ENCODE peak calls at places on chromosomes 12 and 14, in six cellular contexts. One of them, this sample, is unnamed.

GRCh38 chr12:63844391-63845341 is at the start of gene SRGAP1:
- DNase-seq in IMR-90: peak; percentile 73
- DNase-seq in H1: no peak
- DNase-seq in trophoblast cell: peak; percentile 66
- DNase-seq in neuronal stem cell: peak; percentile 51
- DNase-seq in mesenchymal stem cell: peak; percentile 81
- DNase-seq in this sample: peak; percentile 65

GRCh38 chr12:130154276-130154675 is 8.0 kb upstream of the FZD10 start:
- DNase-seq in trophoblast cell: no peak
- DNase-seq in mesenchymal stem cell: no peak
- DNase-seq in H1: no peak
- DNase-seq in neuronal stem cell: no peak
- DNase-seq in IMR-90: no peak
- DNase-seq in this sample: no peak

GRCh38 chr14:105043656-105044055 is 21.6 kb downstream of the GPR132 start:
- DNase-seq in mesenchymal stem cell: no peak
- DNase-seq in H1: no peak
- DNase-seq in neuronal stem cell: no peak
- DNase-seq in IMR-90: no peak
- DNase-seq in trophoblast cell: no peak
- DNase-seq in this sample: no peak

GRCh38 chr14:22630066-22630465 is 14.1 kb downstream of the OR6J1 start:
- DNase-seq in IMR-90: no peak
- DNase-seq in neuronal stem cell: no peak
- DNase-seq in H1: no peak
- DNase-seq in trophoblast cell: no peak
- DNase-seq in mesenchymal stem cell: no peak
- DNase-seq in this sample: no peak

GRCh38 chr14:30620178-30620577 is 1.9 kb upstream of the SCFD1 start:
- DNase-seq in mesenchymal stem cell: peak; percentile 58
- DNase-seq in IMR-90: peak; percentile 73
- DNase-seq in trophoblast cell: peak; percentile 66
- DNase-seq in H1: no peak
- DNase-seq in neuronal stem cell: no peak
- DNase-seq in this sample: no peak

GRCh38 chr14:41362134-41362533 is 244.5 kb upstream of the LRFN5 start:
- DNase-seq in neuronal stem cell: no peak
- DNase-seq in H1: no peak
- DNase-seq in IMR-90: no peak
- DNase-seq in mesenchymal stem cell: peak; percentile 1
- DNase-seq in trophoblast cell: peak; percentile 5
- DNase-seq in this sample: peak; percentile 29

GRCh38 chr12:123621619-123622530 is 11.6 kb downstream of the EIF2B1 start:
- DNase-seq in trophoblast cell: no peak
- DNase-seq in H1: no peak
- DNase-seq in neuronal stem cell: no peak
- DNase-seq in mesenchymal stem cell: no peak
- DNase-seq in IMR-90: no peak
- DNase-seq in this sample: no peak

GRCh38 chr14:54650331-54651017 is 83.5 kb downstream of the SAMD4A start:
- DNase-seq in trophoblast cell: peak; percentile 51
- DNase-seq in neuronal stem cell: no peak
- DNase-seq in IMR-90: peak; percentile 80
- DNase-seq in H1: no peak
- DNase-seq in mesenchymal stem cell: peak; percentile 96
- DNase-seq in this sample: peak; percentile 85

GRCh38 chr14:69692542-69693053 is 74.3 kb upstream of the SRSF5 start:
- DNase-seq in IMR-90: no peak
- DNase-seq in trophoblast cell: no peak
- DNase-seq in H1: no peak
- DNase-seq in neuronal stem cell: no peak
- DNase-seq in mesenchymal stem cell: no peak
- DNase-seq in this sample: no peak

GRCh38 chr12:132474237-132474741 is 15.7 kb upstream of the FBRSL1 start:
- DNase-seq in mesenchymal stem cell: no peak
- DNase-seq in neuronal stem cell: no peak
- DNase-seq in H1: no peak
- DNase-seq in IMR-90: no peak
- DNase-seq in trophoblast cell: peak; percentile 23
- DNase-seq in this sample: no peak

GRCh38 chr14:89572566-89573398 is 155.7 kb upstream of the FOXN3 start:
- DNase-seq in H1: no peak
- DNase-seq in trophoblast cell: no peak
- DNase-seq in IMR-90: no peak
- DNase-seq in neuronal stem cell: no peak
- DNase-seq in mesenchymal stem cell: no peak
- DNase-seq in this sample: no peak

GRCh38 chr14:103141117-103141796 is 18.0 kb downstream of the TNFAIP2 start:
- DNase-seq in trophoblast cell: peak; percentile 78
- DNase-seq in neuronal stem cell: no peak
- DNase-seq in H1: peak; percentile 89
- DNase-seq in mesenchymal stem cell: no peak
- DNase-seq in IMR-90: peak; percentile 38
- DNase-seq in this sample: peak; percentile 87

GRCh38 chr12:132030367-132031038 is 80.8 kb downstream of the EP400 start:
- DNase-seq in trophoblast cell: peak; percentile 66
- DNase-seq in IMR-90: peak; percentile 61
- DNase-seq in H1: no peak
- DNase-seq in neuronal stem cell: no peak
- DNase-seq in mesenchymal stem cell: peak; percentile 70
- DNase-seq in this sample: no peak

GRCh38 chr12:110353211-110353965 is 50.1 kb downstream of the ANAPC7 start:
- DNase-seq in IMR-90: no peak
- DNase-seq in trophoblast cell: no peak
- DNase-seq in mesenchymal stem cell: no peak
- DNase-seq in H1: no peak
- DNase-seq in neuronal stem cell: no peak
- DNase-seq in this sample: no peak

GRCh38 chr12:13534645-13535398 is 338.3 kb downstream of the EMP1 start:
- DNase-seq in trophoblast cell: peak; percentile 61
- DNase-seq in H1: peak; percentile 99
- DNase-seq in neuronal stem cell: peak; percentile 90
- DNase-seq in IMR-90: peak; percentile 23
- DNase-seq in mesenchymal stem cell: peak; percentile 7
- DNase-seq in this sample: peak; percentile 88

GRCh38 chr14:104436047-104436531 is 143.5 kb upstream of the C14orf180 start:
- DNase-seq in mesenchymal stem cell: no peak
- DNase-seq in H1: peak; percentile 55
- DNase-seq in neuronal stem cell: no peak
- DNase-seq in IMR-90: no peak
- DNase-seq in trophoblast cell: no peak
- DNase-seq in this sample: peak; percentile 41

GRCh38 chr12:61536117-61536516 is 724.1 kb upstream of the USP15 start:
- DNase-seq in neuronal stem cell: no peak
- DNase-seq in IMR-90: no peak
- DNase-seq in trophoblast cell: no peak
- DNase-seq in H1: no peak
- DNase-seq in mesenchymal stem cell: no peak
- DNase-seq in this sample: no peak

GRCh38 chr14:22656945-22657711 is 13.0 kb upstream of the OR6J1 start:
- DNase-seq in mesenchymal stem cell: peak; percentile 21
- DNase-seq in neuronal stem cell: no peak
- DNase-seq in H1: no peak
- DNase-seq in trophoblast cell: no peak
- DNase-seq in IMR-90: peak; percentile 35
- DNase-seq in this sample: peak; percentile 50

GRCh38 chr12:71840226-71840847 is 778 bp downstream of the TBC1D15 start:
- DNase-seq in H1: no peak
- DNase-seq in IMR-90: peak; percentile 88
- DNase-seq in trophoblast cell: peak; percentile 88
- DNase-seq in mesenchymal stem cell: peak; percentile 95
- DNase-seq in neuronal stem cell: no peak
- DNase-seq in this sample: peak; percentile 48

GRCh38 chr12:32777159-32777558 is 21.5 kb upstream of the YARS2 start:
- DNase-seq in trophoblast cell: no peak
- DNase-seq in IMR-90: no peak
- DNase-seq in mesenchymal stem cell: no peak
- DNase-seq in H1: no peak
- DNase-seq in neuronal stem cell: no peak
- DNase-seq in this sample: peak; percentile 20

GRCh38 chr14:54606631-54607133 is 39.8 kb downstream of the SAMD4A start:
- DNase-seq in H1: no peak
- DNase-seq in IMR-90: peak; percentile 83
- DNase-seq in mesenchymal stem cell: peak; percentile 74
- DNase-seq in trophoblast cell: no peak
- DNase-seq in neuronal stem cell: no peak
- DNase-seq in this sample: no peak

GRCh38 chr12:113019045-113019444 is 37.5 kb upstream of the DTX1 start:
- DNase-seq in IMR-90: no peak
- DNase-seq in H1: no peak
- DNase-seq in trophoblast cell: peak; percentile 66
- DNase-seq in mesenchymal stem cell: no peak
- DNase-seq in neuronal stem cell: no peak
- DNase-seq in this sample: peak; percentile 6

GRCh38 chr12:116161588-116161987 is 115.9 kb downstream of the MED13L start:
- DNase-seq in IMR-90: peak; percentile 73
- DNase-seq in neuronal stem cell: no peak
- DNase-seq in H1: no peak
- DNase-seq in mesenchymal stem cell: no peak
- DNase-seq in trophoblast cell: no peak
- DNase-seq in this sample: peak; percentile 34

GRCh38 chr14:45426685-45427282 is 173.8 kb upstream of the MIS18BP1 start:
- DNase-seq in trophoblast cell: peak; percentile 68
- DNase-seq in IMR-90: peak; percentile 34
- DNase-seq in mesenchymal stem cell: peak; percentile 63
- DNase-seq in H1: no peak
- DNase-seq in neuronal stem cell: peak; percentile 39
- DNase-seq in this sample: peak; percentile 90

GRCh38 chr12:93127107-93127560 is 198.0 kb upstream of the EEA1 start:
- DNase-seq in IMR-90: no peak
- DNase-seq in H1: no peak
- DNase-seq in mesenchymal stem cell: no peak
- DNase-seq in neuronal stem cell: no peak
- DNase-seq in trophoblast cell: peak; percentile 87
- DNase-seq in this sample: no peak

GRCh38 chr12:54251667-54252284 is 28.1 kb downstream of the CBX5 start:
- DNase-seq in trophoblast cell: peak; percentile 81
- DNase-seq in neuronal stem cell: no peak
- DNase-seq in IMR-90: peak; percentile 60
- DNase-seq in H1: no peak
- DNase-seq in mesenchymal stem cell: peak; percentile 71
- DNase-seq in this sample: peak; percentile 63

GRCh38 chr12:94963649-94964048 is 39.8 kb downstream of the NDUFA12 start:
- DNase-seq in neuronal stem cell: no peak
- DNase-seq in H1: no peak
- DNase-seq in trophoblast cell: no peak
- DNase-seq in mesenchymal stem cell: no peak
- DNase-seq in IMR-90: peak; percentile 19
- DNase-seq in this sample: no peak

GRCh38 chr14:97827746-97828145 is 1030.6 kb downstream of the VRK1 start:
- DNase-seq in neuronal stem cell: no peak
- DNase-seq in trophoblast cell: no peak
- DNase-seq in mesenchymal stem cell: no peak
- DNase-seq in IMR-90: no peak
- DNase-seq in H1: no peak
- DNase-seq in this sample: no peak

DNA sequence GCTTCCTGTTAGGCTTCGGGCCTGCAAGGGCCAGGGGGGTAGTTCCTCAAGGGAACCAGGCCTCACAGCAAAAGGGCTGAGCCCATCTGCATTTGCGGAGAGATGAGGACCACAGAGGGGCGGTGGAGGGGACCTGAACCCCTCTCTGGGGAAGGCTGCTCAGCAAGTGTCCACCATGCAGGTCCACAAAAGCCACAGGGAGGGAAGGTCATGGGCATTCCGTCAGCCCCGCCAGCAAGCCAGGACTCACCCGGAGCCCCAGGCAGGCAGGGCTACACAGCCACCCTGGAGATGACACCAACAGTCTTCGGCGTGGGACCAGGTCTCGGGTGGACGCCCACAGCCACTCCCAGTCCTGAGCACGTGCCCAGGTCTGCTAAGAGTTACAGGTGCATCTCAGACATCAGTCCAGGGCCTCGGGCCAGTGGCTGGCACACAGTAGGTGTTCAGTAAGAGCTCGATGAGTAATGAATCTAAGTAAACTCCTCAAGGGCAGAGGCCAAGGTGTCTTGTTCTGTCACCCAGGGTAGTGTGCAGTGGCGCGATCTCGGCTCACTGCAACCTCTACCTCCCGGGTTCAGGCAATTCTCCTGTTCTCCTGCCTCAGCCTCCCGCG is 11.3 kb downstream of the TTC7B start:
- DNase-seq in IMR-90: no peak
- DNase-seq in neuronal stem cell: no peak
- DNase-seq in trophoblast cell: no peak
- DNase-seq in H1: no peak
- DNase-seq in mesenchymal stem cell: no peak
- DNase-seq in this sample: no peak
- H4K8ac ChIP-seq in IMR-90: no peak overlapping the region
- H4K8ac ChIP-seq in neuronal stem cell: no peak overlapping the region
- H4K8ac ChIP-seq in trophoblast cell: peak overlapping the region; percentile 55
- H4K8ac ChIP-seq in H1: no peak overlapping the region
- H4K8ac ChIP-seq in mesenchymal stem cell: no peak overlapping the region
- H4K8ac ChIP-seq in this sample: no peak overlapping the region

GRCh38 chr12:645563-646071 is 17.6 kb downstream of the NINJ2 start:
- DNase-seq in H1: no peak
- DNase-seq in neuronal stem cell: no peak
- DNase-seq in mesenchymal stem cell: peak; percentile 77
- DNase-seq in IMR-90: peak; percentile 62
- DNase-seq in trophoblast cell: peak; percentile 28
- DNase-seq in this sample: peak; percentile 35

GRCh38 chr12:644818-645552 is 18.3 kb downstream of the NINJ2 start:
- DNase-seq in neuronal stem cell: no peak
- DNase-seq in IMR-90: no peak
- DNase-seq in H1: no peak
- DNase-seq in mesenchymal stem cell: no peak
- DNase-seq in trophoblast cell: no peak
- DNase-seq in this sample: no peak

GRCh38 chr12:647713-648085 is 15.5 kb downstream of the NINJ2 start:
- DNase-seq in IMR-90: no peak
- DNase-seq in H1: no peak
- DNase-seq in trophoblast cell: no peak
- DNase-seq in mesenchymal stem cell: no peak
- DNase-seq in neuronal stem cell: no peak
- DNase-seq in this sample: no peak

GRCh38 chr12:646303-647038 is 16.8 kb downstream of the NINJ2 start:
- DNase-seq in H1: no peak
- DNase-seq in IMR-90: no peak
- DNase-seq in neuronal stem cell: no peak
- DNase-seq in trophoblast cell: no peak
- DNase-seq in mesenchymal stem cell: no peak
- DNase-seq in this sample: no peak

GRCh38 chr12:647039-647712 is 16.1 kb downstream of the NINJ2 start:
- DNase-seq in mesenchymal stem cell: no peak
- DNase-seq in neuronal stem cell: no peak
- DNase-seq in trophoblast cell: no peak
- DNase-seq in IMR-90: no peak
- DNase-seq in H1: no peak
- DNase-seq in this sample: no peak
- H3K4me3 ChIP-seq in mesenchymal stem cell: no peak overlapping the region
- H3K4me3 ChIP-seq in neuronal stem cell: no peak overlapping the region
- H3K4me3 ChIP-seq in trophoblast cell: no peak overlapping the region
- H3K4me3 ChIP-seq in IMR-90: no peak overlapping the region
- H3K4me3 ChIP-seq in H1: no peak overlapping the region
- H3K4me3 ChIP-seq in this sample: no peak overlapping the region

GRCh38 chr14:20469890-20470858 is 968 bp downstream of the PNP start:
- DNase-seq in trophoblast cell: peak; percentile 69
- DNase-seq in neuronal stem cell: no peak
- DNase-seq in IMR-90: peak; percentile 57
- DNase-seq in mesenchymal stem cell: peak; percentile 87
- DNase-seq in H1: peak; percentile 64
- DNase-seq in this sample: peak; percentile 88
- H4K8ac ChIP-seq in trophoblast cell: peak overlapping the region; percentile 57
- H4K8ac ChIP-seq in neuronal stem cell: no peak overlapping the region
- H4K8ac ChIP-seq in IMR-90: peak overlapping the region; percentile 53
- H4K8ac ChIP-seq in mesenchymal stem cell: no peak overlapping the region
- H4K8ac ChIP-seq in H1: no peak overlapping the region
- H4K8ac ChIP-seq in this sample: no peak overlapping the region

GRCh38 chr14:100246809-100247428 is 8.0 kb downstream of the YY1 start:
- DNase-seq in trophoblast cell: peak; percentile 81
- DNase-seq in mesenchymal stem cell: peak; percentile 71
- DNase-seq in H1: no peak
- DNase-seq in neuronal stem cell: peak; percentile 43
- DNase-seq in IMR-90: peak; percentile 47
- DNase-seq in this sample: peak; percentile 89
- H3K4me3 ChIP-seq in trophoblast cell: no peak overlapping the region
- H3K4me3 ChIP-seq in mesenchymal stem cell: no peak overlapping the region
- H3K4me3 ChIP-seq in H1: no peak overlapping the region
- H3K4me3 ChIP-seq in neuronal stem cell: no peak overlapping the region
- H3K4me3 ChIP-seq in IMR-90: no peak overlapping the region
- H3K4me3 ChIP-seq in this sample: no peak overlapping the region